ENCODE peak calls at places on chromosomes 6 and 20, in four cellular contexts. One of them, this sample, is unnamed.
A peak's percentile ranks its signal among the peaks of the same experiment; 100 is the strongest.

GRCh38 chr6:7235712-7236311 is 77.2 kb downstream of the SSR1 start:
- DNase-seq in ascending aorta: no peak
- DNase-seq in occipital lobe: no peak
- DNase-seq in left ventricle myocardium superior: no peak
- DNase-seq in this sample: no peak

GRCh38 chr6:166087246-166087645 is 80.4 kb downstream of the TBXT start:
- DNase-seq in ascending aorta: no peak
- DNase-seq in occipital lobe: no peak
- DNase-seq in left ventricle myocardium superior: no peak
- DNase-seq in this sample: no peak

GRCh38 chr6:63526931-63527330 is 45.3 kb upstream of the LOC128125822 start:
- DNase-seq in ascending aorta: no peak
- DNase-seq in occipital lobe: no peak
- DNase-seq in left ventricle myocardium superior: no peak
- DNase-seq in this sample: no peak

GRCh38 chr6:7050911-7051779 is 56.6 kb upstream of the RREB1 start:
- DNase-seq in ascending aorta: peak; percentile 67
- DNase-seq in occipital lobe: no peak
- DNase-seq in left ventricle myocardium superior: peak; percentile 74
- DNase-seq in this sample: peak; percentile 40

GRCh38 chr6:136611133-136611532 is 60.9 kb upstream of the MAP7 start:
- DNase-seq in ascending aorta: no peak
- DNase-seq in occipital lobe: no peak
- DNase-seq in left ventricle myocardium superior: no peak
- DNase-seq in this sample: no peak

GRCh38 chr6:11875325-11876109 is 96.9 kb upstream of the ADTRP start:
- DNase-seq in ascending aorta: no peak
- DNase-seq in occipital lobe: no peak
- DNase-seq in left ventricle myocardium superior: no peak
- DNase-seq in this sample: no peak

GRCh38 chr20:1414982-1415381 is 22.1 kb upstream of the FKBP1A start:
- DNase-seq in ascending aorta: no peak
- DNase-seq in occipital lobe: no peak
- DNase-seq in left ventricle myocardium superior: no peak
- DNase-seq in this sample: no peak

GRCh38 chr20:36688630-36689029 is 42.6 kb upstream of the SLA2 start:
- DNase-seq in ascending aorta: no peak
- DNase-seq in occipital lobe: no peak
- DNase-seq in left ventricle myocardium superior: no peak
- DNase-seq in this sample: no peak

GRCh38 chr20:45042978-45043377 is 57.9 kb downstream of the KCNS1 start:
- DNase-seq in ascending aorta: no peak
- DNase-seq in occipital lobe: no peak
- DNase-seq in left ventricle myocardium superior: no peak
- DNase-seq in this sample: no peak

GRCh38 chr6:129671442-129672344 is 38.3 kb downstream of the ARHGAP18 start:
- DNase-seq in ascending aorta: peak; percentile 69
- DNase-seq in occipital lobe: no peak
- DNase-seq in left ventricle myocardium superior: no peak
- DNase-seq in this sample: no peak

GRCh38 chr6:42727084-42727601 is 4.7 kb upstream of the PRPH2 start:
- DNase-seq in ascending aorta: no peak
- DNase-seq in occipital lobe: peak; percentile 30
- DNase-seq in left ventricle myocardium superior: peak; percentile 61
- DNase-seq in this sample: peak; percentile 39

GRCh38 chr20:49132995-49133451 is 55.1 kb downstream of the STAU1 start:
- DNase-seq in ascending aorta: no peak
- DNase-seq in occipital lobe: no peak
- DNase-seq in left ventricle myocardium superior: no peak
- DNase-seq in this sample: no peak

GRCh38 chr6:100257661-100258395 is 206.9 kb downstream of the SIM1 start:
- DNase-seq in ascending aorta: no peak
- DNase-seq in occipital lobe: no peak
- DNase-seq in left ventricle myocardium superior: no peak
- DNase-seq in this sample: no peak

This sample was measured in uterus.